ENCODE peak calls at places on chromosomes 13 and 19, in seven cellular contexts. A is GM12878, N is SK-N-SH, C is GM12891, U is H1, G is K562, D is HepG2. Y is an unnamed sample.

GRCh38 chr13:101706651-101707050 is 254.2 kb downstream of the ITGBL1 start:
- DNase-seq in A (no peak), N (no peak), C (no peak), U (no peak), G (no peak), D (peak; percentile 4), Y (no peak)

GRCh38 chr13:72782717-72783116 is 784 bp downstream of the PIBF1 start:
- DNase-seq in A (no peak), N (peak; percentile 1), C (no peak), U (no peak), G (no peak), D (no peak), Y (no peak)

GRCh38 chr19:9041023-9041422 is 30.8 kb upstream of the MUC16 start:
- DNase-seq in A (no peak), N (no peak), C (no peak), U (no peak), G (no peak), D (no peak), Y (no peak)

GRCh38 chr19:39677931-39678889 is 22.5 kb downstream of the LGALS16 start:
- DNase-seq in A (no peak), N (no peak), C (no peak), U (no peak), G (no peak), D (peak; percentile 71), Y (no peak)

GRCh38 chr19:10923503-10924076 is 4.8 kb downstream of the YIPF2 start:
- DNase-seq in A (no peak), N (no peak), C (no peak), U (no peak), G (no peak), D (no peak), Y (no peak)

GRCh38 chr19:45087531-45087930 is 5.4 kb upstream of the PPP1R37 start:
- DNase-seq in A (no peak), N (no peak), C (no peak), U (no peak), G (no peak), D (no peak), Y (no peak)

GRCh38 chr13:108120332-108120731 is 95.0 kb downstream of the LIG4 start:
- DNase-seq in A (no peak), N (no peak), C (no peak), U (no peak), G (no peak), D (no peak), Y (no peak)

GRCh38 chr13:34748078-34748477 is 194.0 kb upstream of the NBEA start:
- DNase-seq in A (no peak), N (no peak), C (no peak), U (no peak), G (no peak), D (no peak), Y (no peak)

GRCh38 chr13:31797154-31797775 is 57.9 kb downstream of the RXFP2 start:
- DNase-seq in A (no peak), N (peak; percentile 61), C (no peak), U (no peak), G (peak; percentile 3), D (peak; percentile 3), Y (no peak)

GRCh38 chr13:47859129-47859528 is 141.9 kb downstream of the SUCLA2 start:
- DNase-seq in A (no peak), N (no peak), C (no peak), U (no peak), G (no peak), D (no peak), Y (no peak)

GRCh38 chr13:110653271-110653670 is 37.9 kb downstream of the NAXD start:
- DNase-seq in A (no peak), N (no peak), C (no peak), U (peak; percentile 39), G (no peak), D (no peak), Y (no peak)

GRCh38 chr13:44075113-44075512 is 195.4 kb downstream of the LACC1 start:
- DNase-seq in A (no peak), N (no peak), C (no peak), U (no peak), G (no peak), D (no peak), Y (no peak)

GRCh38 chr13:30293995-30294394 is 13.4 kb downstream of the KATNAL1 start:
- DNase-seq in A (no peak), N (no peak), C (no peak), U (no peak), G (no peak), D (no peak), Y (no peak)

GRCh38 chr13:108690726-108691125 is 61.3 kb downstream of the MYO16 start:
- DNase-seq in A (no peak), N (no peak), C (no peak), U (no peak), G (no peak), D (no peak), Y (no peak)

GRCh38 chr19:4396949-4397783 is 3.2 kb downstream of the SH3GL1 start:
- DNase-seq in A (no peak), N (no peak), C (no peak), U (no peak), G (no peak), D (no peak), Y (no peak)

GRCh38 chr19:12794196-12794921 is 3.1 kb downstream of the JUNB start:
- DNase-seq in A (no peak), N (no peak), C (no peak), U (no peak), G (no peak), D (no peak), Y (no peak)

GRCh38 chr19:14540741-14541525 is 11.5 kb downstream of the TECR start:
- DNase-seq in A (no peak), N (no peak), C (no peak), U (no peak), G (no peak), D (no peak), Y (no peak)

GRCh38 chr19:52638601-52639000 is 446 bp upstream of the ZNF83 start:
- DNase-seq in A (no peak), N (peak; percentile 53), C (peak; percentile 16), U (no peak), G (peak; percentile 23), D (no peak), Y (peak; percentile 25)

GRCh38 chr19:2148482-2149135 is 2.8 kb downstream of the AP3D1 start:
- DNase-seq in A (no peak), N (peak; percentile 16), C (no peak), U (no peak), G (no peak), D (no peak), Y (no peak)
- TF ChIP-seq TAF1 in A (no peak), N (no peak), C (no peak), U (no peak), G (no peak), D (no peak), Y (no peak)

DNA sequence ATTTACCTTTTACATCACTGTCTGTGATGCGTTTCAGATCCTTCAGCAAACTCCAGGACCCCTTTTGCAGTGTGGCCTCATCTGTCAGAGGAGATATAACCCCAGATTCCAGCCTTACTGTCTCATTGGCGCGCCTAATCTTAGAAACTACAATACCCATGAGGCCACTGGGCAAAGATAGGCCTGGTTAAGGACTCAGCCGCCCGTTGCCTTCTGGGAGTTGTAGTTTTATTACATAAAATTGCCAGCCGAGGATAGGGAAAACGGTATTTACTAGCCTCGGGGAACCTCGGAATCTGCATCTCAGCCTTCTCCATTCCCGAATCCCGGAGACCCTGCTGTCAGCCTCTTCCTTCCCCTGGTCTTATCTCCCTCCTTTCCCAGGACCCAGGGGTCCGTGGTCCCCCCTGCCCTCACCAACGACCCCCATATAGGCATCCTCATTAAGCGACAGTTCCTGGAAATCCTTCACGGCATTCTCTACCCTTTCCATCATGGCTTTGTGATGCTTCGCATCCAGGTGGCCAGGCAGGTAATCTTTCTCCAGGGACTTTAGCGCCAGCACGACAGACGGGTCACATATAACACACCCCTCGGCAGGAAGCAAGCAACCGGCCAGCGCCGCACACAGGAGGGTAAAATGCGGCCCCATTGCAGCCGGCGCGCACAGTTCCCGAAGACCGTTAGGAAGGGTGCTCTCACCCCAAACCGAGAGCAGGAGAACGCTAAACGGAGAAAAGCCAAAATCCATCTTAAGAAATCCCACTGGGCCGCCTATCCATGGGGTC is 1.3 kb downstream of the IZUMO1 start:
- DNase-seq in A (no peak), N (peak; percentile 78), C (peak; percentile 57), U (peak; percentile 72), G (peak; percentile 69), D (peak; percentile 51), Y (peak; percentile 65)
- TF ChIP-seq POLR2AphosphoS5 in A (no peak), N (no peak), C (no peak), U (no peak), G (no peak), D (no peak), Y (no peak)

GRCh38 chr13:60328073-60328472 is 68.9 kb upstream of the TDRD3 start:
- DNase-seq in A (no peak), N (no peak), C (no peak), U (no peak), G (no peak), D (no peak), Y (no peak)

GRCh38 chr13:60326273-60326672 is 70.7 kb upstream of the TDRD3 start:
- DNase-seq in A (no peak), N (no peak), C (no peak), U (no peak), G (peak; percentile 5), D (peak; percentile 0), Y (no peak)

GRCh38 chr13:60327551-60327950 is 69.5 kb upstream of the TDRD3 start:
- DNase-seq in A (no peak), N (no peak), C (no peak), U (no peak), G (no peak), D (no peak), Y (no peak)

GRCh38 chr13:60331249-60332012 is 65.6 kb upstream of the TDRD3 start:
- DNase-seq in A (no peak), N (no peak), C (no peak), U (no peak), G (no peak), D (no peak), Y (no peak)

DNA sequence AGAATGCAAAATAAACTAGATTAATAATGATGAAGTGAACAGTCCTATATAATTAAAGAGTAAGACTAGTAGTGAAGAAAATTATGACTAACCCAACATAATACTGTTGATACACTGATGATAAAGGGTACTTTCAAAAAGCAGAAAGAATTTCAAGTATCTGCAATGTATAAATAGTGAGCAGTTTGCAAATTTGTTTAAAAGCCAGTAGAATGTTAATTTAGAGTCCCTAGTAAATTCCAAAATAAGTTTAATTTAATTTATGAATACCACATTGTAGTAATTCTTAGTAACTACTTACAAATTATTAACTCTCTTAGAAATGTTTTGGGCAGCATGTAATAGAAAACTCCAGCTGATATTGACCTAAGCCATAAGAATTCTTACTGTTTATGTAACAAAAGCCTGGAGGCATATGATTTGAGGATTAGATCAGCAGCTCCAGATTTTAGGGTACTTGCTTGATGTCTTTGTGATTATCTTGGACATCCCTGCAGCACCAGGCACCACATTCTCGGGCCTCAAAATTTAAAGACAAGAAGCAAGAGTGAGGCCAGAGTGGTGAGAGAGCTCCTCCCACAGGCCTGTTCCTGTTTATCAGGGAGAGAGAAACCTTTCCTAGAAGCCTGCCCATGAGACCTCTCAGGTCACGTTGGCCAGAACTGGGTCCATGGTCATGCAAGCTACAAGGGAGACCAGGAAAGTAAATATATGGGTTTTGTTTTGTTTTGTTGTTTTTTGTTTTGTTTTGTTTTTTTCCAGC is 67.6 kb upstream of the TDRD3 start:
- DNase-seq in A (peak; percentile 7), N (peak; percentile 41), C (no peak), U (peak; percentile 71), G (peak; percentile 41), D (peak; percentile 12), Y (no peak)
- TF ChIP-seq TAF1 in A (no peak), N (no peak), C (no peak), U (no peak), G (no peak), D (no peak), Y (no peak)

GRCh38 chr13:112349681-112350080 is 26.5 kb upstream of the SPACA7 start:
- DNase-seq in A (no peak), N (no peak), C (no peak), U (no peak), G (no peak), D (no peak), Y (no peak)
- TF ChIP-seq POLR2AphosphoS5 in A (no peak), N (no peak), C (no peak), U (no peak), G (no peak), D (no peak), Y (no peak)

Y was measured in GM12892.